ENCODE peak calls at places on chromosome 13, in ten cellular contexts. L, U, R, Z, I, H, A, W, K and Q are unnamed samples. For H3K4me1, the result is how much of the 10 kb centered on the place peaks cover.

GRCh38 chr13:51520524-51520923 is 63.7 kb upstream of the WDFY2 start:
- DNase-seq in Z (peak), I (no peak), L (no peak), A (no peak), W (peak), K (no peak), U (no peak), R (no peak), H (peak), Q (peak)

GRCh38 chr13:31042501-31043165 is 110.2 kb downstream of the TEX26 start:
- DNase-seq in L (no peak), K (no peak), Z (no peak), H (no peak), R (no peak), W (no peak), A (no peak), I (no peak), U (no peak), Q (no peak)

GRCh38 chr13:111204438-111205177 is 89.5 kb downstream of the ARHGEF7 start:
- DNase-seq in A (peak), L (no peak), H (no peak), R (peak), W (no peak), I (no peak), Z (no peak), K (peak), U (peak), Q (peak)

GRCh38 chr13:100526299-100527030 is 62.1 kb downstream of the GGACT start:
- DNase-seq in I (no peak), Z (no peak), H (no peak), W (no peak), U (no peak), K (no peak), R (no peak), L (no peak), A (no peak), Q (no peak)

GRCh38 chr13:97904059-97904458 is 49.4 kb upstream of the IPO5 start:
- DNase-seq in W (no peak), K (no peak), A (no peak), U (no peak), I (no peak), R (no peak), L (no peak), H (no peak), Z (no peak), Q (no peak)

GRCh38 chr13:41311607-41312500 is 787 bp downstream of the NAA16 start:
- DNase-seq in W (peak), H (peak), R (peak), K (peak), I (no peak), A (peak), Z (peak), L (no peak), U (peak), Q (peak)

GRCh38 chr13:76848596-76848995 is 37.6 kb downstream of the KCTD12 start:
- DNase-seq in W (no peak), A (peak), Z (no peak), R (no peak), U (peak), H (no peak), K (peak), I (no peak), L (no peak), Q (no peak)

GRCh38 chr13:113147206-113147605 is 11.2 kb upstream of the PROZ start:
- DNase-seq in H (no peak), W (no peak), R (no peak), Z (no peak), A (no peak), L (no peak), I (no peak), K (no peak), U (no peak), Q (no peak)

GRCh38 chr13:39776439-39776838 is 121.0 kb downstream of the COG6 start:
- DNase-seq in L (no peak), U (no peak), K (no peak), R (no peak), H (peak), I (no peak), A (no peak), W (peak), Z (no peak), Q (no peak)

GRCh38 chr13:60571571-60571970 is 174.6 kb downstream of the TDRD3 start:
- DNase-seq in U (no peak), H (no peak), W (no peak), K (no peak), I (no peak), R (no peak), L (no peak), A (no peak), Z (no peak), Q (no peak)

GRCh38 chr13:36665630-36666029 is 8.2 kb upstream of the SERTM1 start:
- DNase-seq in L (no peak), R (no peak), W (no peak), I (no peak), U (no peak), K (no peak), A (no peak), Z (no peak), H (no peak), Q (no peak)

GRCh38 chr13:109204252-109204651 is 574.8 kb downstream of the MYO16 start:
- DNase-seq in K (no peak), I (no peak), Z (peak), U (no peak), H (no peak), A (no peak), L (no peak), R (no peak), W (no peak), Q (no peak)

GRCh38 chr13:36082396-36082795 is 48.8 kb downstream of the DCLK1 start:
- DNase-seq in Z (no peak), K (no peak), W (no peak), H (no peak), L (no peak), A (no peak), I (no peak), U (no peak), R (no peak), Q (no peak)

GRCh38 chr13:110616103-110617101 is 1.1 kb downstream of the NAXD start:
- DNase-seq in L (peak), A (no peak), W (peak), H (peak), R (peak), U (peak), I (no peak), K (peak), Z (no peak), Q (peak)

GRCh38 chr13:21668665-21669599 is 1.9 kb upstream of the FGF9 start:
- DNase-seq in K (peak), H (no peak), I (no peak), A (peak), R (peak), W (no peak), L (no peak), Z (no peak), U (no peak), Q (no peak)

GRCh38 chr13:85562282-85562681 is 236.9 kb downstream of the SLITRK6 start:
- DNase-seq in H (no peak), L (no peak), R (no peak), I (no peak), A (no peak), Z (no peak), U (no peak), W (no peak), K (no peak), Q (no peak)

GRCh38 chr13:20359335-20359734 is 127.2 kb upstream of the GJB6 start:
- DNase-seq in A (no peak), K (no peak), L (no peak), I (peak), R (no peak), Z (no peak), W (peak), H (peak), U (no peak), Q (no peak)

GRCh38 chr13:23755040-23755439 is 134.2 kb downstream of the MIPEP start:
- DNase-seq in R (no peak), H (no peak), K (no peak), L (no peak), W (no peak), I (no peak), Z (no peak), A (no peak), U (no peak), Q (no peak)

GRCh38 chr13:40780822-40781401 is 8.5 kb upstream of the SLC25A15 start:
- DNase-seq in W (no peak), A (no peak), R (no peak), U (no peak), I (no peak), H (peak), L (no peak), K (no peak), Z (no peak), Q (no peak)

GRCh38 chr13:85503797-85504196 is 295.4 kb downstream of the SLITRK6 start:
- DNase-seq in Z (peak), W (peak), R (no peak), K (no peak), I (no peak), H (peak), A (no peak), U (no peak), L (no peak), Q (no peak)

DNA sequence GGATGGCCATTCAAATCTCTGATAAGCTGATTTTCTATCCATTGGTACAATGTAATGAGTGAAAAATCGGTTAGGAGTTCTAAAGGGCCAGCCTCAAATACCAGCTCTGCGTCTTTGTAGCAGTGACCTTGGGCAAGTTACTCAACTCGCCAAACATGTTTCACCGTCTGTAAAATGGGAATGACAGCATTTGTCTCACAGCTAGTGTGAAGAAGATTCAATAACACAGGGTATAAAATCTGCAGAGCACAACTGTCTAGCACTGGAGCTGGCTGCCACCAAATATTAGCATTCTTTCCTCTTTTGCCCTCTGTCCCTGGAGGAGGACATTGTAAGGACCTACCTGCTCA is 22.1 kb upstream of the SERP2 start:
- DNase-seq in I (no peak), R (no peak), K (no peak), H (no peak), Z (no peak), L (no peak), A (no peak), W (no peak), U (no peak), Q (no peak)
- H3K27ac ChIP-seq in I (no peak), R (no peak), K (no peak), H (no peak), Z (peak), L (no peak), A (peak), W (no peak), U (no peak), Q (no peak)

GRCh38 chr13:32530841-32531253 is 7.7 kb downstream of the N4BP2L2 start:
- DNase-seq in L (no peak), K (no peak), Z (peak), H (no peak), A (no peak), I (no peak), U (no peak), R (no peak), W (no peak), Q (no peak)
- H3K4me1 ChIP-seq in L (under half), K (half or more), Z (under half), H (under half), A (half or more), I (under half), U (under half), R (half or more), W (under half), Q (half or more)

GRCh38 chr13:28551498-28551895 is 56.6 kb upstream of the FLT1 start:
- DNase-seq in U (no peak), L (no peak), A (no peak), H (no peak), K (no peak), Z (no peak), W (no peak), R (no peak), I (no peak), Q (no peak)

GRCh38 chr13:28545583-28546333 is 50.8 kb upstream of the FLT1 start:
- DNase-seq in A (no peak), H (peak), U (no peak), I (no peak), W (no peak), K (no peak), L (no peak), R (no peak), Z (no peak), Q (no peak)

GRCh38 chr13:28548468-28548867 is 53.5 kb upstream of the FLT1 start:
- DNase-seq in L (no peak), A (no peak), W (no peak), K (no peak), R (no peak), Z (no peak), H (no peak), I (no peak), U (no peak), Q (no peak)

GRCh38 chr13:28550721-28551497 is 56.0 kb upstream of the FLT1 start:
- DNase-seq in W (no peak), U (no peak), Z (no peak), R (no peak), I (no peak), K (no peak), A (no peak), H (no peak), L (no peak), Q (no peak)

DNA sequence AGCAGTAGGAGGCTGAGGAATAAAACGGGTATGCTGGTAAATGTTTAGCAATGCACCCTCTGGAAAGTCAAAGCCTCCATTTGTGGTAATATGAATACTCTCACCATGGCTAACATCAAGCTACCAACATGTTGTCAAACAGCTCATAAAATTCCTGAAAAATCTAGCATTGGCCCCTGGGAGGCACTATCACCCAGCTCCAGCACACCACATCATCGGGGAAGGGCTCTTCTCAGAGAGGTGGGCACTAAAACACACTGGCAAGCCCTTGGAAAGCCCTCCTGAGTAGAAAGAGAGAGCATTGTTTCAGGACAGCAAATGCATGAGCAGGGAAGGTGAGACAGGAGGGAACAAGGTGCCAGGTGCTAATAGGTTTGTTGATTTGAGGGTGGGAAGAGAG is 53.9 kb upstream of the FLT1 start:
- DNase-seq in A (no peak), H (no peak), L (no peak), R (no peak), W (no peak), U (no peak), K (no peak), Z (no peak), I (no peak), Q (no peak)
- TF ChIP-seq CTCF in A (no peak), H (no peak), L (no peak), R (no peak), W (peak), U (no peak), K (no peak), Z (no peak), I (no peak), Q (peak)

GRCh38 chr13:28641600-28641926 is 17.4 kb upstream of the POMP start:
- DNase-seq in H (no peak), L (no peak), I (no peak), K (no peak), U (no peak), A (no peak), W (no peak), R (no peak), Z (no peak), Q (no peak)
- H3K27ac ChIP-seq in H (no peak), L (peak), I (no peak), K (no peak), U (no peak), A (no peak), W (no peak), R (no peak), Z (peak), Q (peak)

GRCh38 chr13:45339867-45340266 is 1.1 kb downstream of the TPT1 start:
- DNase-seq in A (no peak), U (no peak), R (no peak), K (no peak), W (no peak), H (no peak), Z (no peak), I (no peak), L (no peak), Q (no peak)
- H3K4me1 ChIP-seq in A (half or more), U (under half), R (half or more), K (half or more), W (under half), H (under half), Z (under half), I (under half), L (under half), Q (under half)

GRCh38 chr13:33373624-33374023 is 88.1 kb upstream of the STARD13 start:
- DNase-seq in Z (no peak), A (no peak), R (no peak), W (no peak), K (no peak), L (no peak), H (no peak), U (no peak), I (no peak), Q (no peak)
- TF ChIP-seq CTCF in Z (no peak), A (no peak), R (no peak), W (no peak), K (no peak), L (no peak), H (no peak), U (no peak), I (no peak), Q (no peak)

DNA sequence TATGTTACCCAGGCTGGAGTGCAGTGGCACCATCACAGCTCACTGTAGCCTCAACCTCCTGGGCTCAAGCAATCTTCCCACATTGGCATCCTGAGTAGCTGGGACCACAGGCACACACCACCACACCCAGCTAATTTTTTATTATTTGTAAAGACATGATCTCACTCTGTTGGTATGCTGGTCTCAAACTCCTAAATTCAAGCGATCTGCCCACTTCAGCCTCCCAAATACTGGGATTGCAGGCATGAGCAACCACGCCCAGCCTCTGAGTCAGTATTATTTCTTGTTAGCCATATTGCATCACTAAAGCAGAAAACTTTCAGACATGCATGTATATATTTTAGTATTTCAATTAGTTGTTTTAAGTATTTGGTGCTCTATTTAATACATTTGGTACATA is 376.4 kb downstream of the GPC6 start:
- DNase-seq in Z (no peak), W (peak), H (peak), R (no peak), K (no peak), L (no peak), U (no peak), A (no peak), I (no peak), Q (no peak)
- H3K27ac ChIP-seq in Z (no peak), W (peak), H (peak), R (no peak), K (no peak), L (no peak), U (no peak), A (no peak), I (no peak), Q (no peak)

GRCh38 chr13:74067818-74068217 is 66.4 kb downstream of the KLF12 start:
- DNase-seq in W (peak), U (no peak), K (no peak), Z (no peak), I (no peak), R (no peak), L (no peak), H (no peak), A (no peak), Q (no peak)

GRCh38 chr13:74070065-74070464 is 64.1 kb downstream of the KLF12 start:
- DNase-seq in H (no peak), L (no peak), U (no peak), R (no peak), K (no peak), I (no peak), W (no peak), Z (no peak), A (no peak), Q (no peak)

GRCh38 chr13:74066937-74067336 is 67.3 kb downstream of the KLF12 start:
- DNase-seq in K (no peak), I (no peak), R (no peak), A (no peak), Z (no peak), H (no peak), L (no peak), U (no peak), W (no peak), Q (no peak)

GRCh38 chr13:74070513-74070912 is 63.7 kb downstream of the KLF12 start:
- DNase-seq in H (no peak), K (no peak), U (no peak), W (no peak), I (no peak), Z (no peak), A (no peak), R (no peak), L (no peak), Q (no peak)

DNA sequence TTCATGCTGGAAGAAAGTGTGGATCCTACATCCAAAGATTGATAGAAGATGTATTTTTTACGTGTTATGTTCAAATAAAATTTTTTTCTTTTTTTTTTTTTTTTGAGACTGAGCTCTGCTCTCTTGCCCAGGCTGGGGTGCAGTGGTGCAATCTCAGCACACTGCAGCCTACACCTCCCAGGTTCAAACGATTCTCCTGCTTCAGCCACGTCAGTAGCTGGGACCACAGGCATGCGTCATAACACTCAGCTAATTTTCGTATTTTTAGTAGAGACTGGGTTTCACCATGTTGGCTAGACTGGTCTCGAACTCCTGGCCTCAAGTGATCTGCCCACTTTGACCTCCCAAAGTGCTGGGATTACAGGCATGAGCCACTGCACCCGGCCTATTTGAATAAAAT is 65.7 kb downstream of the KLF12 start:
- DNase-seq in A (no peak), W (no peak), L (no peak), R (no peak), H (no peak), U (no peak), K (no peak), Z (no peak), I (no peak), Q (no peak)
- H3K4me1 ChIP-seq in A (under half), W (under half), L (under half), R (under half), H (under half), U (under half), K (under half), Z (under half), I (under half), Q (under half)

GRCh38 chr13:29730253-29730652 is 120.2 kb downstream of the UBL3 start:
- DNase-seq in Z (no peak), I (no peak), W (peak), L (no peak), A (no peak), R (no peak), K (no peak), H (no peak), U (no peak), Q (no peak)
- TF ChIP-seq CTCF in Z (no peak), I (peak), W (peak), L (no peak), A (no peak), R (no peak), K (no peak), H (no peak), U (no peak), Q (no peak)